ENCODE peak calls at places on chromosomes 13 and 19, in seven cellular contexts. R, I, K, G, N, J and Y are unnamed samples.

GRCh38 chr13:27797228-27797624 is 4.9 kb downstream of the GSX1 start:
- DNase-seq in R (no peak), I (no peak), K (peak), G (peak), N (peak), J (no peak), Y (peak)

GRCh38 chr13:61286148-61286745 is 129.4 kb downstream of the PCDH20 start:
- DNase-seq in R (no peak), I (no peak), K (peak), G (no peak), N (peak), J (no peak), Y (no peak)

GRCh38 chr13:45472171-45472705 is 7.5 kb downstream of the COG3 start:
- DNase-seq in R (peak), I (no peak), K (no peak), G (peak), N (no peak), J (no peak), Y (no peak)

GRCh38 chr13:99686944-99687382 is 185.7 kb downstream of the TM9SF2 start:
- DNase-seq in R (no peak), I (no peak), K (no peak), G (no peak), N (no peak), J (no peak), Y (no peak)

GRCh38 chr13:49023441-49023840 is 47.7 kb downstream of the FNDC3A start:
- DNase-seq in R (peak), I (no peak), K (no peak), G (peak), N (no peak), J (no peak), Y (peak)

GRCh38 chr19:54426291-54426918 is 11.1 kb downstream of the TTYH1 start:
- DNase-seq in R (no peak), I (no peak), K (no peak), G (no peak), N (no peak), J (no peak), Y (no peak)

GRCh38 chr13:48493851-48494250 is 39.0 kb downstream of the RCBTB2 start:
- DNase-seq in R (no peak), I (no peak), K (no peak), G (peak), N (no peak), J (no peak), Y (no peak)

GRCh38 chr13:80716610-80717081 is 375.7 kb upstream of the SPRY2 start:
- DNase-seq in R (no peak), I (no peak), K (peak), G (no peak), N (peak), J (no peak), Y (peak)

GRCh38 chr19:47032171-47032811 is 12.7 kb downstream of the NPAS1 start:
- DNase-seq in R (no peak), I (peak), K (peak), G (no peak), N (peak), J (no peak), Y (no peak)

GRCh38 chr19:45396389-45397260 is 8.2 kb downstream of the PPP1R13L start:
- DNase-seq in R (no peak), I (no peak), K (no peak), G (no peak), N (no peak), J (no peak), Y (no peak)

GRCh38 chr19:49843265-49843664 is 7.7 kb upstream of the PTOV1 start:
- DNase-seq in R (no peak), I (no peak), K (no peak), G (no peak), N (no peak), J (no peak), Y (no peak)

GRCh38 chr19:17555929-17556813 is 722 bp downstream of the COLGALT1 start:
- DNase-seq in R (peak), I (no peak), K (peak), G (peak), N (no peak), J (peak), Y (peak)

GRCh38 chr19:6572217-6572616 is 18.7 kb downstream of the CD70 start:
- DNase-seq in R (no peak), I (no peak), K (no peak), G (no peak), N (no peak), J (no peak), Y (no peak)

GRCh38 chr13:49421391-49421790 is 22.5 kb downstream of the CAB39L start:
- DNase-seq in R (no peak), I (no peak), K (peak), G (no peak), N (peak), J (no peak), Y (peak)

GRCh38 chr13:72804301-72804700 is 22.4 kb downstream of the PIBF1 start:
- DNase-seq in R (no peak), I (no peak), K (no peak), G (no peak), N (no peak), J (no peak), Y (no peak)

GRCh38 chr13:101618440-101619187 is 166.1 kb downstream of the ITGBL1 start:
- DNase-seq in R (no peak), I (no peak), K (no peak), G (no peak), N (no peak), J (no peak), Y (no peak)

GRCh38 chr19:39408392-39409206 is 2.0 kb downstream of the ZFP36 start:
- DNase-seq in R (no peak), I (no peak), K (no peak), G (peak), N (no peak), J (no peak), Y (no peak)

GRCh38 chr13:34513526-34513925 is 428.5 kb upstream of the NBEA start:
- DNase-seq in R (peak), I (no peak), K (no peak), G (peak), N (no peak), J (no peak), Y (no peak)

GRCh38 chr13:40922437-40923040 is 96.6 kb downstream of the ELF1 start:
- DNase-seq in R (no peak), I (no peak), K (no peak), G (no peak), N (peak), J (no peak), Y (no peak)

GRCh38 chr19:50551713-50552187 is 16.5 kb downstream of the LRRC4B start:
- DNase-seq in R (no peak), I (no peak), K (no peak), G (no peak), N (no peak), J (peak), Y (no peak)

GRCh38 chr19:10776900-10777650 is 58.9 kb downstream of the TMED1 start:
- DNase-seq in R (no peak), I (no peak), K (no peak), G (no peak), N (no peak), J (no peak), Y (no peak)

GRCh38 chr19:12325690-12326089 is 7.7 kb downstream of the ZNF563 start:
- DNase-seq in R (no peak), I (no peak), K (no peak), G (no peak), N (no peak), J (no peak), Y (no peak)

GRCh38 chr19:18590273-18591272 is 2.0 kb downstream of the REX1BD start:
- DNase-seq in R (peak), I (no peak), K (peak), G (peak), N (no peak), J (peak), Y (peak)

GRCh38 chr19:9768175-9769112 is at the start of gene ZNF846:
- DNase-seq in R (peak), I (peak), K (peak), G (peak), N (peak), J (peak), Y (peak)

GRCh38 chr13:102484329-102484728 is 82.5 kb upstream of the FGF14 start:
- DNase-seq in R (peak), I (no peak), K (peak), G (peak), N (no peak), J (no peak), Y (peak)

GRCh38 chr19:55537741-55538111 is 793 bp upstream of the SBK2 start:
- DNase-seq in R (peak), I (no peak), K (no peak), G (peak), N (no peak), J (no peak), Y (peak)

GRCh38 chr13:60134376-60134775 is 29.4 kb downstream of the DIAPH3 start:
- DNase-seq in R (no peak), I (no peak), K (peak), G (no peak), N (no peak), J (no peak), Y (peak)

GRCh38 chr19:46812898-46813569 is 24.6 kb upstream of the SLC1A5 start:
- DNase-seq in R (no peak), I (no peak), K (peak), G (no peak), N (no peak), J (no peak), Y (no peak)

GRCh38 chr19:5356428-5356827 is 15.8 kb upstream of the PTPRS start:
- DNase-seq in R (peak), I (no peak), K (no peak), G (peak), N (no peak), J (no peak), Y (no peak)

GRCh38 chr13:45696610-45697226 is 5.4 kb upstream of the CBY2 start:
- DNase-seq in R (peak), I (no peak), K (no peak), G (peak), N (no peak), J (no peak), Y (no peak)

GRCh38 chr19:41670755-41671154 is 17.3 kb downstream of the CEACAM7 start:
- DNase-seq in R (no peak), I (no peak), K (no peak), G (no peak), N (no peak), J (no peak), Y (no peak)

GRCh38 chr13:65825039-65825438 is 1405.1 kb downstream of the PCDH9 start:
- DNase-seq in R (no peak), I (no peak), K (no peak), G (no peak), N (no peak), J (no peak), Y (no peak)

GRCh38 chr13:80599765-80600164 is 258.8 kb upstream of the SPRY2 start:
- DNase-seq in R (no peak), I (no peak), K (no peak), G (no peak), N (no peak), J (no peak), Y (no peak)

GRCh38 chr19:8655340-8655709 is 24.9 kb downstream of the NFILZ start:
- DNase-seq in R (no peak), I (peak), K (no peak), G (no peak), N (no peak), J (no peak), Y (no peak)

GRCh38 chr13:50573046-50573445 is 270.4 kb downstream of the DLEU7 start:
- DNase-seq in R (no peak), I (no peak), K (no peak), G (peak), N (no peak), J (no peak), Y (peak)

GRCh38 chr19:47122359-47123335 is 8.0 kb upstream of the SAE1 start:
- DNase-seq in R (peak), I (no peak), K (peak), G (peak), N (no peak), J (no peak), Y (peak)

GRCh38 chr19:18156841-18157464 is 4.0 kb downstream of the PIK3R2 start:
- DNase-seq in R (peak), I (no peak), K (peak), G (peak), N (peak), J (peak), Y (peak)

GRCh38 chr13:27055501-27055900 is 116.1 kb downstream of the USP12 start:
- DNase-seq in R (no peak), I (no peak), K (no peak), G (no peak), N (no peak), J (no peak), Y (no peak)

GRCh38 chr13:92510416-92510815 is 716.2 kb upstream of the GPC6 start:
- DNase-seq in R (peak), I (no peak), K (no peak), G (peak), N (no peak), J (no peak), Y (peak)

GRCh38 chr13:40236566-40237168 is 429.8 kb downstream of the FOXO1 start:
- DNase-seq in R (no peak), I (no peak), K (no peak), G (no peak), N (no peak), J (no peak), Y (peak)